ENCODE peak calls at places on chromosome 10, in six cellular contexts. P, C, X, S, O and N are unnamed samples.

GRCh38 chr10:130686680-130687300 is 550.6 kb downstream of the GLRX3 start:
- DNase-seq in P (no peak), C (no peak), X (peak; percentile 50), S (peak; percentile 12), O (peak; percentile 1), N (no peak)

GRCh38 chr10:74799840-74800239 is 26.6 kb upstream of the KAT6B start:
- DNase-seq in P (no peak), C (no peak), X (no peak), S (peak; percentile 17), O (peak; percentile 100), N (no peak)

GRCh38 chr10:110793128-110793812 is 78.5 kb upstream of the PDCD4 start:
- DNase-seq in P (no peak), C (no peak), X (peak; percentile 52), S (no peak), O (no peak), N (no peak)

GRCh38 chr10:73744690-73744994 is 470 bp downstream of the SEC24C start:
- DNase-seq in P (no peak), C (peak; percentile 72), X (peak; percentile 66), S (peak; percentile 53), O (peak; percentile 82), N (no peak)

GRCh38 chr10:29946953-29947700 is 112.3 kb downstream of the JCAD start:
- DNase-seq in P (peak; percentile 47), C (no peak), X (peak; percentile 14), S (no peak), O (peak; percentile 63), N (no peak)

GRCh38 chr10:62433181-62433692 is 59.1 kb downstream of the ZNF365 start:
- DNase-seq in P (peak; percentile 81), C (peak; percentile 41), X (peak; percentile 25), S (no peak), O (peak; percentile 100), N (no peak)

GRCh38 chr10:97583476-97583875 is 713 bp upstream of the HOGA1 start:
- DNase-seq in P (no peak), C (no peak), X (no peak), S (no peak), O (no peak), N (no peak)

GRCh38 chr10:120735773-120736371 is 115.3 kb upstream of the WDR11 start:
- DNase-seq in P (no peak), C (no peak), X (no peak), S (peak; percentile 5), O (peak; percentile 50), N (no peak)

GRCh38 chr10:97596101-97597055 is 6.9 kb downstream of the C10orf62 start:
- DNase-seq in P (peak; percentile 60), C (no peak), X (peak; percentile 36), S (peak; percentile 64), O (peak; percentile 69), N (no peak)

GRCh38 chr10:77398558-77398957 is 239.1 kb downstream of the KCNMA1 start:
- DNase-seq in P (no peak), C (no peak), X (no peak), S (no peak), O (peak; percentile 81), N (no peak)

GRCh38 chr10:84743483-84743882 is 415.1 kb downstream of the CCSER2 start:
- DNase-seq in P (no peak), C (no peak), X (no peak), S (peak; percentile 7), O (peak; percentile 37), N (no peak)
- TF ChIP-seq CTCF in P (no peak), C (peak; percentile 37), X (no peak), S (peak; percentile 53), O (peak; percentile 67), N (no peak)

GRCh38 chr10:4283841-4284610 is 499.0 kb upstream of the KLF6 start:
- DNase-seq in P (peak; percentile 67), C (no peak), X (peak; percentile 24), S (no peak), O (no peak), N (no peak)
- H3K4me1 ChIP-seq in P (peaks cover 4% of the 10 kb centered on the region), C (peaks cover 19% of the 10 kb centered on the region), X (peaks cover 16% of the 10 kb centered on the region), S (no peaks in the 10 kb centered on the region), O (peaks cover 29% of the 10 kb centered on the region), N (peaks cover 26% of the 10 kb centered on the region)

DNA sequence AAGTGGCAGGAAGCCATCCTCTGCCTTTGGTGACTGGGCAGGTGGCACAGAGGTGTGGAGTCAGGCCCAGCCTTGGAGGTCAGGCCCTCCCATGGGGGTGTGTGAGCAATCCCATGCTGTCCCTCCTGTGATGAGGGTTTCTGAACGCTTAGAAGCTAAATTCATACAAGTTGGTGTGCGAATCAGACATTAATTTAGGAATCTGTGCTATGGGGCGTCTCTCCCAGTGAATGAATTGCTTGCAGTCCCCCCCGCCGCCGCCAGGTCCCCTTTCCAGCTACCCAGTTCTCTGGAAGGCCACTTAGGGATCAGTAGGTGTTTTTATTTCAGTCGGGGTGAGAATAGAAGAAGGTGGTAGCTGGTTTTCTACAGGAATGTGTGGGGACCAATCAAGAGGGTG is 37.5 kb downstream of the LRRC18 start:
- DNase-seq in P (no peak), C (no peak), X (no peak), S (no peak), O (no peak), N (no peak)
- TF ChIP-seq CTCF in P (no peak), C (no peak), X (no peak), S (no peak), O (peak; percentile 32), N (no peak)

DNA sequence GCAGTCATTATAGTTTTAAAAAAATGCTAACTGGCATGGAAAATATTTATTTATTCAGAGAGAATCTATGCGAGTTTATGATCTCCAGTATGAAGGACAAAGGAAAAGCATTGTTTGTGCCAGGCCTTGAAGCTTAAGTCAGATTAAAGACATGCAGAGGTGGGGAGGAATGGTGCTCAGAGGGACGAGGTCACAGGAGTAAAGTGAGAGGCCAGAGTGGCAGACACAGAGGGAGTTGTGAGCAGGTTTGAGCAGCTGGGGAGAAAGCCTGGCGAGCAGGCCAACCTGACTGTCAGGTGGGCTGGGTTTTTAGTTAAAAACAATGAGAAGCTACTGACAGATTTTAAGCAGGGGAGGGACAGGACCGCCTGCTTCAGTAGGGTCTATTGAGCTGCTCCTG is 6.8 kb upstream of the CCNY start:
- DNase-seq in P (no peak), C (no peak), X (no peak), S (no peak), O (no peak), N (no peak)
- H3K4me1 ChIP-seq in P (peaks cover 7% of the 10 kb centered on the region), C (peaks cover 47% of the 10 kb centered on the region), X (peaks cover 21% of the 10 kb centered on the region), S (peaks cover 48% of the 10 kb centered on the region), O (peaks cover 39% of the 10 kb centered on the region), N (peaks cover 5% of the 10 kb centered on the region)

GRCh38 chr10:69649771-69650550 is 19.9 kb downstream of the FAM241B start:
- DNase-seq in P (no peak), C (no peak), X (no peak), S (no peak), O (peak; percentile 64), N (no peak)
- TF ChIP-seq CTCF in P (no peak), C (no peak), X (no peak), S (no peak), O (peak; percentile 77), N (no peak)

GRCh38 chr10:95478185-95478584 is 83.0 kb downstream of the SORBS1 start:
- DNase-seq in P (no peak), C (no peak), X (no peak), S (no peak), O (no peak), N (no peak)

GRCh38 chr10:95476482-95477174 is 84.5 kb downstream of the SORBS1 start:
- DNase-seq in P (no peak), C (no peak), X (no peak), S (no peak), O (no peak), N (no peak)

GRCh38 chr10:95475827-95476481 is 85.2 kb downstream of the SORBS1 start:
- DNase-seq in P (no peak), C (no peak), X (peak; percentile 95), S (peak; percentile 94), O (peak; percentile 10), N (peak; percentile 91)

GRCh38 chr10:95478935-95479334 is 82.2 kb downstream of the SORBS1 start:
- DNase-seq in P (no peak), C (no peak), X (no peak), S (no peak), O (no peak), N (no peak)

DNA sequence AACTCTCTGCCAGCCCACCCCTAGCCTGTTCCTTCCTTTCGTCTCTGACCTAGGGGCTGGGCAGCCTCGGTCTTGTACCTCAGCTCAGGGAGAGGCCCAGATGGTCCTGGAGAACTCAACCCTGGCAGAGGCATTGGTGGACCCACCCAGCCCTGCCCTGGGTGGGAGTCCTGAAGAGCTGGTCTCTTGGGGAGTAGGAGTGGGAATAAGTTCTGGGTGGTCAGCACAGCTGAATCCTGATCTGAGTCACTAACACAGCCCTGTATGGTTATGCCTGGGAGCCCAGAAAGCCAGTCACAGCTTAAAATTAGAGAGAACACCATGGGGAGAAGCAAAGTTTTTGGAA is 84.0 kb downstream of the SORBS1 start:
- DNase-seq in P (no peak), C (no peak), X (no peak), S (no peak), O (no peak), N (no peak)
- H3K4me1 ChIP-seq in P (peaks cover 9% of the 10 kb centered on the region), C (peaks cover 61% of the 10 kb centered on the region), X (peaks cover 65% of the 10 kb centered on the region), S (peaks cover 100% of the 10 kb centered on the region), O (peaks cover 8% of the 10 kb centered on the region), N (peaks cover 47% of the 10 kb centered on the region)

DNA sequence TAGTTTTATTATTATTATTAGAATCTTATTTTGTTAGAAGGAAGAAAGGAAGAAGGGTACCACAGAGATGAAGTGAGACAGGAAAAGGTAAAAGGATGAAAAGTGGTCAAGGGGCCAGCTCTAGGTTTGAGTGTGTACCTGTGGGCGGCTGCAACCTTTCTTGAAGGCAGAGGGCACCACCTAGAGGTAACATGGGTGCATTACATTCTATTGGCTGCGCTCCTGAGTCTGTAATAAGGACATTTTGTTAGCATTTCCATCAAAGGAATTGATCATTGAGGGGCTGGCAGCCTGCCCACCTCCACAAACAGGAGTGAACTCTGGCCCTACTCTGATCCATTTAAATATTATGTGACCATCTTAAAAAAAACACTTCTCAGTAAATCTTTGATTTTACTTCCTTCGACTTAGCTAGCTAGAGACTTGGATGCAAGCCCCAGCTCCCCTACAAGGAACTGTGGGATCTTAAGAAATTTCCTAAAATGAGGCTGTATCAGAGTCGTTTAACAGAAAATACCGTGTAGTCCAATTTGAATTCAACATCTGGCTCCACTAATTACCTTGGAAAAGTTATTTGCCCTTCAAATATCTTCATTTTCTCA is 610.4 kb downstream of the IPMK start:
- DNase-seq in P (peak; percentile 19), C (peak; percentile 44), X (peak; percentile 73), S (peak; percentile 53), O (peak; percentile 89), N (peak; percentile 21)
- TF ChIP-seq CTCF in P (peak; percentile 67), C (peak; percentile 77), X (peak; percentile 79), S (peak; percentile 85), O (peak; percentile 93), N (peak; percentile 62)